ENCODE peak calls at places on chromosomes 13 and 19, in five cellular contexts. J, I, O, R and N are unnamed samples.

GRCh38 chr13:42992585-42993122 is 613 bp upstream of the EPSTI1 start:
- DNase-seq in I (no peak), J (no peak), R (no peak), O (no peak), N (no peak)

GRCh38 chr13:70408865-70409264 is 300.6 kb upstream of the KLHL1 start:
- DNase-seq in O (no peak), J (no peak), I (peak), R (no peak), N (no peak)

GRCh38 chr19:7942981-7943443 is 454 bp downstream of the TIMM44 start:
- DNase-seq in J (no peak), I (peak), O (no peak), R (no peak), N (no peak)

GRCh38 chr19:20565321-20566018 is at the start of gene ZNF737:
- DNase-seq in R (peak), O (peak), J (peak), I (peak), N (no peak)

GRCh38 chr19:3407556-3408516 is 41.5 kb downstream of the NFIC start:
- DNase-seq in R (no peak), I (no peak), O (no peak), J (no peak), N (no peak)

GRCh38 chr19:18204394-18205179 is 745 bp upstream of the RAB3A start:
- DNase-seq in J (peak), O (no peak), R (peak), I (no peak), N (no peak)

GRCh38 chr13:52879950-52880650 is 31.7 kb upstream of the PCDH8 start:
- DNase-seq in J (no peak), O (no peak), R (no peak), I (no peak), N (no peak)

GRCh38 chr13:33206945-33207615 is 78.5 kb downstream of the STARD13 start:
- DNase-seq in J (no peak), I (no peak), R (no peak), O (no peak), N (no peak)

GRCh38 chr13:83730674-83731073 is 151.6 kb downstream of the SLITRK1 start:
- DNase-seq in R (no peak), O (no peak), J (no peak), I (no peak), N (no peak)

GRCh38 chr19:13835791-13836723 is 40.8 kb downstream of the ZSWIM4 start:
- DNase-seq in J (peak), I (no peak), R (no peak), O (peak), N (no peak)

GRCh38 chr19:51628153-51628939 is 1.9 kb downstream of the SIGLEC5 start:
- DNase-seq in J (no peak), O (no peak), R (no peak), I (no peak), N (no peak)

GRCh38 chr19:2542341-2543069 is 66.6 kb downstream of the GADD45B start:
- DNase-seq in J (no peak), I (no peak), O (no peak), R (no peak), N (no peak)

GRCh38 chr13:33649212-33649917 is 168.6 kb upstream of the RFC3 start:
- DNase-seq in O (no peak), I (peak), J (no peak), R (no peak), N (no peak)

GRCh38 chr19:2312819-2313501 is 5.0 kb upstream of the LINGO3 start:
- DNase-seq in R (no peak), J (no peak), O (no peak), I (no peak), N (no peak)

GRCh38 chr13:113917096-113917495 is 53.2 kb upstream of the GAS6 start:
- DNase-seq in I (no peak), J (peak), O (no peak), R (no peak), N (no peak)

GRCh38 chr19:18961767-18962423 is 20.9 kb upstream of the HOMER3 start:
- DNase-seq in O (no peak), J (no peak), I (peak), R (peak), N (no peak)

GRCh38 chr13:47790755-47791154 is 210.3 kb downstream of the SUCLA2 start:
- DNase-seq in I (no peak), O (no peak), R (no peak), J (no peak), N (no peak)

GRCh38 chr13:111852701-111853100 is 214.2 kb upstream of the SOX1 start:
- DNase-seq in I (no peak), J (no peak), R (no peak), O (no peak), N (no peak)

GRCh38 chr13:43522788-43523187 is 264.0 kb downstream of the ENOX1 start:
- DNase-seq in O (no peak), I (no peak), J (no peak), R (no peak), N (no peak)

DNA sequence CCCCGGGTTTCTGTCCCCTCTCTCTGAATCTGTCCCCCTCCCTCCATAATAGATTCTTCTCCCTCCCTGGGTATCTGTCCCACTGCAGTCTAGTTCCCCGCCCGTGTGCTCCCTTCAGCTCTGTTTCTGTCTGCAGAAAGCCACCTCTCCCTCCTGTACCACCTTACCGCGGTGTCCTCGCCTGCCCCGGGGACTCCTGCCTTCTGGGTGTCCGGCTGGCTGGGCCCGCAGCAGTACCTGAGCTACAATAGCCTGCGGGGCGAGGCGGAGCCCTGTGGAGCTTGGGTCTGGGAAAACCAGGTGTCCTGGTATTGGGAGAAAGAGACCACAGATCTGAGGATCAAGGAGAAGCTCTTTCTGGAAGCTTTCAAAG is 1.3 kb downstream of the FCGRT start:
- DNase-seq in O (no peak), J (no peak), I (no peak), R (no peak), N (no peak)
- H3K9ac ChIP-seq in O (peak), J (peak), I (peak), R (peak), N (peak)

GRCh38 chr19:40688294-40688693 is 2.2 kb downstream of the NUMBL start:
- DNase-seq in R (no peak), I (no peak), O (no peak), J (no peak), N (no peak)
- H3K9ac ChIP-seq in R (no peak), I (no peak), O (peak), J (peak), N (no peak)

DNA sequence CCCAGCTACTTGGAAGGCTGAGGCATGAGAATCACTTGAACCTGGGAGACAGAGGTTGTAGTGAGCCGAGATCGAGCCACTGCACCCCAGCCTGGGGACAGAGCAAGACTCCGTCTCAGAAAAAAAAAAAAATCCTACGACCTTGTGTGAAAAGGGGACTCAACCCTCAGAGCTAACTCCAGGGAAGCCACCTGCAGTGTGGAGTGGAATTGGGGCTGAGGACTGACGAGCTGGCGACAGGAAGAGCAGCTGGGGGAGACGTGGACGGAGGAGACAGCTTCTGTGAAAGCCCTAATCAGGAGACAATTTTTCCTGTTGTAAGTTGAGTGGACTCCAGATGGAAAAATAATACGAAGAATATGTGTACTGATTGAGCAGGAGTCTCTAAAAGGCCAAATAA is 11.9 kb upstream of the LAIR1 start:
- DNase-seq in R (no peak), I (no peak), J (no peak), O (no peak), N (no peak)
- H3K9ac ChIP-seq in R (no peak), I (no peak), J (no peak), O (no peak), N (no peak)

DNA sequence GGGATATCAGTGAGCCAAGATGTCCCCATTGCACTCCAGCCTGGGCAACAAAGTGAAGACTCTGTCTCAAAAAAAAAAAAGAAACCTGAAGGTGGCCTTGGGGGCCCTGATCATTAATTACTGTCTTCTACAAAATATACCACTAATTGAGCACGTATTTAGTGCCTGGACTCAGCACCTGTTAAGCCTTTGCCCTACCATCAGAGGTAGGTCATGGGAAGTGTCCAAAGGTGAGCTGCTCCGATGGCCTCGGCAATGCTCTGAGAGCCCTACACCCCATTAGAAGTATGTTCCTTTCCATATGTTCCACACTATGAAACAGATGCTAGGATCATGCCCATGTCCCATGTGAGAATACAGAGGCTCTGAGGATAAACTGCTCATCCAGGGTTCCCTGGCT is 20.9 kb downstream of the NOSIP start:
- DNase-seq in I (no peak), J (no peak), O (no peak), R (no peak), N (no peak)
- H3K9ac ChIP-seq in I (no peak), J (peak), O (no peak), R (no peak), N (no peak)

GRCh38 chr13:51148952-51149573 is 38.0 kb upstream of the C13orf42 start:
- DNase-seq in J (no peak), R (peak), I (peak), O (peak), N (peak)

GRCh38 chr13:51148223-51148951 is 37.3 kb upstream of the C13orf42 start:
- DNase-seq in R (peak), J (no peak), I (no peak), O (no peak), N (peak)

GRCh38 chr13:51146667-51147066 is 35.6 kb upstream of the C13orf42 start:
- DNase-seq in O (no peak), J (no peak), I (no peak), R (no peak), N (no peak)

GRCh38 chr13:51151463-51151862 is 40.4 kb upstream of the C13orf42 start:
- DNase-seq in O (no peak), R (no peak), J (no peak), I (no peak), N (no peak)

GRCh38 chr13:51147732-51148131 is 36.7 kb upstream of the C13orf42 start:
- DNase-seq in R (no peak), J (no peak), O (no peak), I (no peak), N (no peak)
- H3K9ac ChIP-seq in R (no peak), J (no peak), O (no peak), I (no peak), N (peak)

GRCh38 chr13:50798923-50799322 is 44.6 kb downstream of the DLEU7 start:
- DNase-seq in I (peak), R (no peak), O (no peak), J (no peak), N (no peak)

GRCh38 chr13:50800091-50800739 is 43.3 kb downstream of the DLEU7 start:
- DNase-seq in I (no peak), R (no peak), O (peak), J (no peak), N (no peak)

GRCh38 chr13:50805805-50806204 is 37.7 kb downstream of the DLEU7 start:
- DNase-seq in O (peak), R (no peak), J (no peak), I (peak), N (no peak)

GRCh38 chr13:50797081-50797480 is 46.4 kb downstream of the DLEU7 start:
- DNase-seq in O (no peak), R (no peak), J (no peak), I (no peak), N (no peak)

GRCh38 chr13:50801087-50801931 is 42.2 kb downstream of the DLEU7 start:
- DNase-seq in R (peak), I (peak), J (peak), O (peak), N (peak)
- H3K9ac ChIP-seq in R (no peak), I (no peak), J (no peak), O (peak), N (no peak)

DNA sequence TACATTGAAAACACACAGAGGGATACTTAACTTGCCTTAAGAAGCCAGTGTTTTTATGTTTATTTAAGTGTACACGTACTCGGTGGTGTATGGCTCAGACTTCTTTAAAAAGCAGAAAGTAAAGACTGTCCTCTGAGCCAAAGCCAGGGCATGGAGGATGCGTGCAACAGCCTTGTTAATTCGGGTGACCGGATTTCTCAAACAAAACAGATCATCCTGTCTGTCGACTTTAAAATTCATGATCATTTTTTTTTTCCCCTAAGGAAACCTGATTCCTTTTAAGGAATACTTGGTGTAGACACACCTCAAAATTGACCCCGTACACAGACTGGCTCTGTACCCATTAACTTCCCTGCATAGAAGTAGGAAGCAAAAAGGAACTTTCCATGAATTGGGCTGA is 124.7 kb upstream of the RNF113B start:
- DNase-seq in J (no peak), R (no peak), I (peak), O (no peak), N (no peak)
- H3K9ac ChIP-seq in J (no peak), R (no peak), I (peak), O (no peak), N (no peak)

GRCh38 chr19:39122934-39123731 is 2.5 kb upstream of the PAK4 start:
- DNase-seq in O (no peak), R (no peak), I (no peak), J (no peak), N (no peak)
- H3K9ac ChIP-seq in O (no peak), R (no peak), I (no peak), J (no peak), N (no peak)

DNA sequence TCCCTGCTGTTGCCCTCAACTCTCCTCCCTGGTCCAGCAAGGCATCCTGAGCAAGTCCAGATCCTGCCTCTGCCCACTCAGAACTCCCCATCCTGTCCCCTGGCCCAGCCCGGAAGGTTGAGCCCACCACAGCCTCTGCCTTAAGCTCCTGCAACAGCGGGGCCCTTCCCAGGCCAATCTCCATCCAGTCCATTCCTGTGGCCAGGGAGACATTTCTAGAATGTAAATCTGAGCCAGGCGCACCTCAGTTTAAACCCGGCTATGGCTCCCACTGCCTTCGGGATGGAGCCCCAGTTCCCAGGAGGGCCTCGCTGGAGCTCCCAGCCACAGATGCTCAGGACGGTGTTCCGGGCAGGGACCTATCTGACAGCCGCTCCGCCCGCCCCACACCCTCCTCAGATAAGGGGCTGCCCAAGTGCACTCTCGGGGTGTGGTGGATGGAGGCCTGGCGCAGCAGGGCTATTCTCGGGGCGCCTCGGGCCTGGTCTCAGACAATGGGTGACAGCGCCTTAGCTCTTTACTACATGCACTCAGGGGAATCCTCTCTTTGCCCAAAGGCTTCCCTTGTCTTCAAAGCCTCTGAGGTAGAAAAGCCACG is 5.3 kb downstream of the TRAPPC6A start:
- DNase-seq in J (no peak), R (no peak), I (no peak), O (no peak), N (no peak)
- H3K9ac ChIP-seq in J (no peak), R (no peak), I (no peak), O (no peak), N (no peak)

GRCh38 chr19:49666120-49666444 is 349 bp downstream of the BCL2L12 start:
- DNase-seq in O (no peak), I (no peak), R (no peak), J (no peak), N (no peak)

GRCh38 chr19:49664171-49665070 is 1.2 kb downstream of the IRF3 start:
- DNase-seq in J (peak), I (peak), R (peak), O (peak), N (no peak)

GRCh38 chr19:49669511-49669910 is 3.8 kb downstream of the BCL2L12 start:
- DNase-seq in J (no peak), R (no peak), O (no peak), I (no peak), N (no peak)

GRCh38 chr19:49665301-49666119 is at the start of the genes BCL2L12 and IRF3:
- DNase-seq in O (peak), I (peak), R (peak), J (peak), N (peak)

DNA sequence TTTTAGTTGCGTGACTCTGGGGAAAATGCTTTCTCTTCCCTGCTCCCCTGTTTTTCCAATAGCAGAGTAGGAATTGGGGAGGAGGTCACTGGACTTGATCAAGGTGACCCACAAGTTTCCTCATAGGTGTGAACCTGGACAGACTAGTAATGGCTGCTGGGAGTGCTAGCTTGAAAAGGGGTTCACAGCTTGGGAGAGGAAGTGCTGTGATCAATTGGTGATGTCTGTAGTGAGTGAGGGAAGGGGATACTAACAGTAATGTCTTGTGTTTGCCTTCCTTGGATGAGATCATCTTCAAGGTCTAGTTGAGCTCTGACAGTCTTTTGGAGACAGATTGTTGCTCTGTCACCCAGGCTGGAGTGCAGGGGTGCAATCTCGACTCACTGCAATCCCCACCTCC is 1.7 kb downstream of the BCL2L12 start:
- DNase-seq in R (no peak), I (no peak), O (no peak), J (no peak), N (no peak)
- H3K9ac ChIP-seq in R (no peak), I (peak), O (peak), J (no peak), N (peak)